ENCODE peak calls at places on chromosomes 12 and 14, in five cellular contexts. One of them, this sample, is unnamed.

GRCh38 chr14:89217876-89218275 is 199.2 kb downstream of the FOXN3 start:
- DNase-seq in NT2/D1: no peak
- DNase-seq in H1: no peak
- DNase-seq in HepG2: no peak
- DNase-seq in GM12878: no peak
- DNase-seq in this sample: no peak

GRCh38 chr12:99146730-99147129 is 500.8 kb upstream of the GARIN6 start:
- DNase-seq in NT2/D1: no peak
- DNase-seq in HepG2: no peak
- DNase-seq in H1: no peak
- DNase-seq in GM12878: no peak
- DNase-seq in this sample: no peak

GRCh38 chr12:107610030-107610859 is 75.4 kb upstream of the PWP1 start:
- DNase-seq in HepG2: peak
- DNase-seq in GM12878: no peak
- DNase-seq in NT2/D1: peak
- DNase-seq in H1: peak
- DNase-seq in this sample: peak

GRCh38 chr12:51150777-51151176 is 22.2 kb downstream of the TFCP2 start:
- DNase-seq in NT2/D1: no peak
- DNase-seq in GM12878: no peak
- DNase-seq in HepG2: no peak
- DNase-seq in H1: no peak
- DNase-seq in this sample: no peak

GRCh38 chr12:120327593-120327992 is at the start of gene PLA2G1B:
- DNase-seq in HepG2: peak
- DNase-seq in H1: no peak
- DNase-seq in GM12878: no peak
- DNase-seq in NT2/D1: no peak
- DNase-seq in this sample: no peak

GRCh38 chr12:126668538-126668937 is 1598.4 kb upstream of the TMEM132C start:
- DNase-seq in GM12878: no peak
- DNase-seq in HepG2: no peak
- DNase-seq in H1: no peak
- DNase-seq in NT2/D1: no peak
- DNase-seq in this sample: no peak

GRCh38 chr14:46245281-46245680 is 406.3 kb downstream of the RPL10L start:
- DNase-seq in H1: no peak
- DNase-seq in NT2/D1: no peak
- DNase-seq in HepG2: no peak
- DNase-seq in GM12878: no peak
- DNase-seq in this sample: no peak

GRCh38 chr12:82425241-82425640 is 66.9 kb downstream of the METTL25 start:
- DNase-seq in H1: no peak
- DNase-seq in GM12878: no peak
- DNase-seq in NT2/D1: no peak
- DNase-seq in HepG2: no peak
- DNase-seq in this sample: no peak

GRCh38 chr12:97556201-97556824 is 93.7 kb downstream of the RMST start:
- DNase-seq in HepG2: peak
- DNase-seq in NT2/D1: no peak
- DNase-seq in GM12878: no peak
- DNase-seq in H1: no peak
- DNase-seq in this sample: no peak

GRCh38 chr12:20653871-20654270 is 41.3 kb upstream of the SLCO1C1 start:
- DNase-seq in H1: no peak
- DNase-seq in GM12878: no peak
- DNase-seq in HepG2: no peak
- DNase-seq in NT2/D1: no peak
- DNase-seq in this sample: no peak

GRCh38 chr14:42806909-42807315 is 1200.2 kb downstream of the LRFN5 start:
- DNase-seq in HepG2: no peak
- DNase-seq in GM12878: no peak
- DNase-seq in NT2/D1: no peak
- DNase-seq in H1: no peak
- DNase-seq in this sample: no peak

GRCh38 chr14:32136027-32136825 is 59.1 kb downstream of the ARHGAP5 start:
- DNase-seq in GM12878: no peak
- DNase-seq in NT2/D1: no peak
- DNase-seq in HepG2: no peak
- DNase-seq in H1: no peak
- DNase-seq in this sample: no peak

GRCh38 chr12:33596061-33596460 is 156.4 kb upstream of the SYT10 start:
- DNase-seq in GM12878: no peak
- DNase-seq in H1: no peak
- DNase-seq in HepG2: no peak
- DNase-seq in NT2/D1: no peak
- DNase-seq in this sample: no peak

GRCh38 chr12:93913845-93914244 is 234.5 kb upstream of the PLXNC1 start:
- DNase-seq in HepG2: no peak
- DNase-seq in GM12878: no peak
- DNase-seq in NT2/D1: no peak
- DNase-seq in H1: no peak
- DNase-seq in this sample: no peak

GRCh38 chr14:103854822-103855733 is 7.7 kb upstream of the PPP1R13B start:
- DNase-seq in H1: peak
- DNase-seq in NT2/D1: no peak
- DNase-seq in GM12878: no peak
- DNase-seq in HepG2: peak
- DNase-seq in this sample: no peak

GRCh38 chr12:10753066-10753465 is 29.9 kb upstream of the YBX3 start:
- DNase-seq in H1: no peak
- DNase-seq in NT2/D1: no peak
- DNase-seq in HepG2: no peak
- DNase-seq in GM12878: no peak
- DNase-seq in this sample: no peak

GRCh38 chr12:64461634-64462414 is 9.9 kb downstream of the TBK1 start:
- DNase-seq in NT2/D1: no peak
- DNase-seq in HepG2: peak
- DNase-seq in H1: no peak
- DNase-seq in GM12878: no peak
- DNase-seq in this sample: no peak

GRCh38 chr12:7101694-7102131 is 7.3 kb downstream of the C1RL start:
- DNase-seq in H1: no peak
- DNase-seq in HepG2: no peak
- DNase-seq in NT2/D1: no peak
- DNase-seq in GM12878: no peak
- DNase-seq in this sample: no peak

GRCh38 chr14:89364316-89364715 is 52.7 kb downstream of the FOXN3 start:
- DNase-seq in H1: no peak
- DNase-seq in NT2/D1: no peak
- DNase-seq in GM12878: no peak
- DNase-seq in HepG2: no peak
- DNase-seq in this sample: no peak

GRCh38 chr12:66132408-66132807 is 1.9 kb upstream of the LLPH start:
- DNase-seq in HepG2: peak
- DNase-seq in NT2/D1: peak
- DNase-seq in H1: no peak
- DNase-seq in GM12878: no peak
- DNase-seq in this sample: no peak

GRCh38 chr12:120199595-120200306 is 1.2 kb downstream of the RPLP0 start:
- DNase-seq in NT2/D1: no peak
- DNase-seq in HepG2: no peak
- DNase-seq in H1: no peak
- DNase-seq in GM12878: no peak
- DNase-seq in this sample: no peak

GRCh38 chr12:8911606-8912268 is 2.6 kb upstream of the PHC1 start:
- DNase-seq in NT2/D1: peak
- DNase-seq in H1: no peak
- DNase-seq in GM12878: no peak
- DNase-seq in HepG2: no peak
- DNase-seq in this sample: no peak

GRCh38 chr12:95339086-95339788 is 121.6 kb downstream of the VEZT start:
- DNase-seq in NT2/D1: no peak
- DNase-seq in H1: no peak
- DNase-seq in GM12878: no peak
- DNase-seq in HepG2: no peak
- DNase-seq in this sample: no peak

GRCh38 chr12:132622437-132623071 is 4.0 kb downstream of the P2RX2 start:
- DNase-seq in H1: no peak
- DNase-seq in NT2/D1: no peak
- DNase-seq in HepG2: no peak
- DNase-seq in GM12878: no peak
- DNase-seq in this sample: no peak

GRCh38 chr14:50359631-50360030 is 37.0 kb downstream of the CDKL1 start:
- DNase-seq in H1: no peak
- DNase-seq in HepG2: no peak
- DNase-seq in GM12878: no peak
- DNase-seq in NT2/D1: no peak
- DNase-seq in this sample: no peak

GRCh38 chr14:78633747-78634146 is 463.6 kb downstream of the NRXN3 start:
- DNase-seq in HepG2: no peak
- DNase-seq in GM12878: no peak
- DNase-seq in H1: no peak
- DNase-seq in NT2/D1: no peak
- DNase-seq in this sample: no peak

GRCh38 chr14:94227029-94227428 is 52.9 kb downstream of the PPP4R4 start:
- DNase-seq in HepG2: no peak
- DNase-seq in H1: no peak
- DNase-seq in GM12878: no peak
- DNase-seq in NT2/D1: no peak
- DNase-seq in this sample: no peak

GRCh38 chr12:115017346-115017745 is 333.4 kb upstream of the TBX3 start:
- DNase-seq in NT2/D1: no peak
- DNase-seq in GM12878: no peak
- DNase-seq in HepG2: no peak
- DNase-seq in H1: no peak
- DNase-seq in this sample: no peak

GRCh38 chr12:113351089-113351488 is 7.3 kb upstream of the PLBD2 start:
- DNase-seq in H1: no peak
- DNase-seq in HepG2: no peak
- DNase-seq in NT2/D1: no peak
- DNase-seq in GM12878: no peak
- DNase-seq in this sample: no peak
- TF ChIP-seq SUZ12 in H1: no peak
- TF ChIP-seq SUZ12 in HepG2: no peak
- TF ChIP-seq SUZ12 in NT2/D1: no peak
- TF ChIP-seq SUZ12 in GM12878: no peak
- TF ChIP-seq SUZ12 in this sample: no peak

DNA sequence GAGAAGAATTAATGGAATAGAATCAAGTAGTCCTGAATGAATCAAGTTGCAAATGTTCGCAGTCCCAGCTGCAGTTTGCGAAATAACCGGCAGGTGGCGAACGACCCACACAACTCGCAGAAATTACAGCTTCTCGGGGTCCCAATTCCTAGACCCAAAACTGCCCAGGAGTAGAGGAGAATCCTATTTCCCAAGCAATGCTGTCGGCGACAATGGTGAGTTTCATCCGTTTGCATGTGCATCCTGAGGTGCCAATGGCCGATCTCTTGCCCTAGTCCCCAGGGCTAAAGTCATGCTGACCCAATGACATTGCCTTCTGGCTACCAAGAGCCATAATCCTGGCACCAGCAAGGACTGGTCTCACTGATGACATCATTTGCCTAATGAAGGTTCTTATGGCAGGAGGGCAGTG is 8.5 kb upstream of the ASCL1 start:
- DNase-seq in H1: peak
- DNase-seq in GM12878: no peak
- DNase-seq in NT2/D1: no peak
- DNase-seq in HepG2: peak
- DNase-seq in this sample: peak
- TF ChIP-seq SUZ12 in H1: no peak
- TF ChIP-seq SUZ12 in GM12878: no peak
- TF ChIP-seq SUZ12 in NT2/D1: no peak
- TF ChIP-seq SUZ12 in HepG2: no peak
- TF ChIP-seq SUZ12 in this sample: no peak

GRCh38 chr14:100467939-100468338 is 119.3 kb downstream of the BEGAIN start:
- DNase-seq in HepG2: no peak
- DNase-seq in H1: peak
- DNase-seq in NT2/D1: no peak
- DNase-seq in GM12878: no peak
- DNase-seq in this sample: no peak

GRCh38 chr14:100467046-100467750 is 120.0 kb downstream of the BEGAIN start:
- DNase-seq in H1: no peak
- DNase-seq in GM12878: no peak
- DNase-seq in HepG2: no peak
- DNase-seq in NT2/D1: no peak
- DNase-seq in this sample: no peak

GRCh38 chr14:100468557-100468956 is 118.7 kb downstream of the BEGAIN start:
- DNase-seq in NT2/D1: no peak
- DNase-seq in H1: no peak
- DNase-seq in GM12878: no peak
- DNase-seq in HepG2: no peak
- DNase-seq in this sample: no peak

GRCh38 chr14:100466111-100466856 is 120.9 kb downstream of the BEGAIN start:
- DNase-seq in NT2/D1: peak
- DNase-seq in H1: peak
- DNase-seq in HepG2: no peak
- DNase-seq in GM12878: no peak
- DNase-seq in this sample: no peak

DNA sequence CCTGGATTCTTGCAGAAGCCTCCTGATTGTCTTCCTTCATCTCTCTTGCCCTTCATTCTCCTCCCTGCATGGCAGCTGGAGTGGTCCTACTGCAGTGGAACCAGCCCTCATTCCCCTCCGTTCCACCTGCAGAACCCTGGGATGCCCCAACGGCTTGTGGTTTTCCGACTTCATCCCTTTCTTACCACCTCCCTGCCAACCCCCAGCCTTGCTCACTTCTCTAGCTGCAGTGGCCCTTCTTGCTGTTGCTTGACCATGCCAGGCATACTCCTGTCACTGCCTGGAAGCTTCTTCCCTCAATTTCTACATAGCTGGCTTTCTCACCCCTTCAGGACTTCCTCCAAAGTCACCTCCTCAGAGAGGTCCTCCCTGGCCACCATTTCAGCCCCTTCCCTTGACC is 123.3 kb downstream of the BEGAIN start:
- DNase-seq in HepG2: no peak
- DNase-seq in GM12878: no peak
- DNase-seq in NT2/D1: no peak
- DNase-seq in H1: no peak
- DNase-seq in this sample: no peak
- TF ChIP-seq SUZ12 in HepG2: no peak
- TF ChIP-seq SUZ12 in GM12878: no peak
- TF ChIP-seq SUZ12 in NT2/D1: no peak
- TF ChIP-seq SUZ12 in H1: no peak
- TF ChIP-seq SUZ12 in this sample: no peak

DNA sequence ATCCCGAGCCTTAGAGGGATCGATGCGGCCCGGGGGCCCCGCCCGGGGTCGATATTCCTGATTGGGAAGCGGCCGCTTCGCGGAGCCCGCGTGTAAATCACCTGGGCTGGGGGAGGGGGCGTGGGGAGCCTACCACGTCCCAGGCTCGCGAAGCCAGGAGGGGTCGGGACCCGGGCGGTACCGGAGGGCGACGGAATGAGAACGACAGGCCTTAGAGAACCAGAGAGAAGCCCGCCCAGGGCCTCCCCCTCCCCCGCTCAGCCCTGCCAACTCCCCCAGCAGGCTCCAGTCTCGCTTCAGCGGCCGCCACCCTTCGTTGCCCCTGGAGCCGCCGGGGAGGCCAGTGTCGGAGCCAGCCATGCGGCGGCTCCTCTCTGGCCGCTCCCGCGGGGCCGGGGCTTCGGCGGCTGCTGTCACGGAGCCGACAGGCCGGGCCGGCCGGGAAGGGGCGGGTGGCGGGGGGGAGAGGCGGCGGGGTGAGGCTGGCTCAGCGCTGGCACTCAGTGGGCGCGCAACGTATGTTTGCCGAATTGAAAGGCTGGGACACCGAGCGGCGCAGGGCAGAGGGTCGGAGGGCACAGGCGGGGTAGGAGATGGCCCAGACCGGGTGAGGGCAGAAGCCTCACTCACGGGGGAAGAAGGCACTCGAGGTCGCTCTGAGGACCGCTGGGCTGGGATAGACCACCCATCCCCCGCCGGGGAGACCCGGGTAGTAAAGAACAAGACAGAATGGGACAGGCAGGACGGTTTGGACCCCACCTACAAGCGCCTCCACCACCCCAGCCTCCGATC is 1.4 kb upstream of the DNAJC22 start:
- DNase-seq in H1: peak
- DNase-seq in NT2/D1: no peak
- DNase-seq in HepG2: no peak
- DNase-seq in GM12878: no peak
- DNase-seq in this sample: no peak
- TF ChIP-seq SUZ12 in H1: peak
- TF ChIP-seq SUZ12 in NT2/D1: peak
- TF ChIP-seq SUZ12 in HepG2: no peak
- TF ChIP-seq SUZ12 in GM12878: no peak
- TF ChIP-seq SUZ12 in this sample: no peak